ENCODE peak calls at places on chromosomes 11 and 22, in seven cellular contexts. K, C, X, Q, W, N and D are unnamed samples.
A peak's percentile ranks its signal among the peaks of the same experiment; 100 is the strongest.

GRCh38 chr22:27349456-27349855 is 452.1 kb downstream of the MN1 start:
- DNase-seq in K (no peak), C (no peak), X (no peak), Q (no peak), W (no peak), N (no peak), D (no peak)

GRCh38 chr11:28963189-28963588 is 855.0 kb downstream of the METTL15 start:
- DNase-seq in K (peak; percentile 37), C (no peak), X (peak; percentile 78), Q (no peak), W (no peak), N (peak; percentile 20), D (no peak)

GRCh38 chr22:29977107-29977506 is 94.1 kb downstream of the MTMR3 start:
- DNase-seq in K (no peak), C (no peak), X (no peak), Q (no peak), W (no peak), N (no peak), D (no peak)

GRCh38 chr11:5618807-5619206 is 6.0 kb upstream of the TRIM34 start:
- DNase-seq in K (peak; percentile 88), C (no peak), X (peak; percentile 67), Q (no peak), W (no peak), N (peak; percentile 53), D (no peak)

GRCh38 chr22:31937328-31937727 is 7.0 kb upstream of the YWHAH start:
- DNase-seq in K (no peak), C (no peak), X (no peak), Q (no peak), W (no peak), N (no peak), D (no peak)

GRCh38 chr11:1744879-1745700 is 5.3 kb downstream of the IFITM10 start:
- DNase-seq in K (no peak), C (no peak), X (no peak), Q (no peak), W (no peak), N (no peak), D (no peak)

GRCh38 chr11:76803811-76804600 is 20.9 kb downstream of the TSKU start:
- DNase-seq in K (no peak), C (no peak), X (no peak), Q (no peak), W (no peak), N (peak; percentile 63), D (peak; percentile 57)

GRCh38 chr11:14587203-14587602 is 56.4 kb upstream of the PDE3B start:
- DNase-seq in K (no peak), C (no peak), X (no peak), Q (no peak), W (no peak), N (no peak), D (no peak)

GRCh38 chr11:123020968-123021367 is 39.3 kb upstream of the BSX start:
- DNase-seq in K (peak; percentile 80), C (peak; percentile 69), X (peak; percentile 20), Q (peak; percentile 73), W (peak; percentile 84), N (peak; percentile 57), D (peak; percentile 32)

GRCh38 chr11:65412271-65413076 is 10.1 kb upstream of the NEAT1 start:
- DNase-seq in K (no peak), C (no peak), X (no peak), Q (no peak), W (no peak), N (no peak), D (no peak)

GRCh38 chr11:27041141-27041869 is 690 bp downstream of the BBOX1 start:
- DNase-seq in K (no peak), C (no peak), X (no peak), Q (peak; percentile 56), W (peak; percentile 31), N (no peak), D (no peak)

GRCh38 chr22:49973018-49973965 is 12.7 kb downstream of the PIM3 start:
- DNase-seq in K (no peak), C (peak; percentile 3), X (no peak), Q (no peak), W (no peak), N (no peak), D (no peak)

GRCh38 chr11:9982127-9982795 is 311.8 kb downstream of the SBF2 start:
- DNase-seq in K (peak; percentile 54), C (no peak), X (peak; percentile 74), Q (no peak), W (no peak), N (no peak), D (no peak)

GRCh38 chr11:34534826-34535225 is 21.2 kb upstream of the ELF5 start:
- DNase-seq in K (no peak), C (no peak), X (no peak), Q (no peak), W (no peak), N (no peak), D (no peak)

GRCh38 chr11:18617688-18618340 is 16.3 kb downstream of the SPTY2D1 start:
- DNase-seq in K (no peak), C (peak; percentile 15), X (no peak), Q (no peak), W (no peak), N (peak; percentile 58), D (peak; percentile 77)

GRCh38 chr11:76646882-76647534 is 23.5 kb downstream of the LRRC32 start:
- DNase-seq in K (no peak), C (no peak), X (no peak), Q (no peak), W (no peak), N (no peak), D (no peak)

GRCh38 chr11:100942016-100942415 is 187.6 kb downstream of the PGR start:
- DNase-seq in K (peak; percentile 22), C (no peak), X (no peak), Q (no peak), W (peak; percentile 91), N (peak; percentile 64), D (no peak)

GRCh38 chr11:79055866-79056632 is 384.8 kb downstream of the TENM4 start:
- DNase-seq in K (no peak), C (peak; percentile 46), X (no peak), Q (no peak), W (no peak), N (peak; percentile 80), D (no peak)

GRCh38 chr22:44668886-44669724 is 32.9 kb upstream of the PRR5 start:
- DNase-seq in K (no peak), C (no peak), X (no peak), Q (no peak), W (no peak), N (no peak), D (no peak)
- TF ChIP-seq EZH2 in K (no peak), C (no peak), X (peak; percentile 68), Q (no peak), W (no peak), N (peak; percentile 58), D (no peak)

DNA sequence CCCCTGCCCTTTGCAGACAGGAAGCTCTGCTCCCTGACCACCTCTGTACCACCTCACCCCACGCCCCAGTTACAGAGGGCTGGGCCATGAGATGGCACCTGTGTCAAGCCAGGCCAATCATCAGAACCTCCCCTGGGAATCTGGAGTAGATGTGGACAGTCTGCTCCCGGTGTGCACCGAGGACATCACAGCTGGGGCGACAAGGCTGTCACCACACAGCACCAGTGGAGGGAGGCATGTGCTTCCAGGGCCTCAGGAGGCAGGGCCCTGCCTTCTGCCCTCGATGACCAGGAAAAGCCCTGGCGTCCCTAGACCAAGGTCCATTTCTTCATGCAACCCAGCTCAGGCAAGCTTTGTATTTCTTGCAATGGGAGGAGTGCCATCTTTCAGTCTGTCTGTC is 309.5 kb downstream of the CTTN start:
- DNase-seq in K (no peak), C (no peak), X (no peak), Q (no peak), W (no peak), N (no peak), D (no peak)
- H3K4me1 ChIP-seq in K (no peaks in the 10 kb centered on the region), C (no peaks in the 10 kb centered on the region), X (no peaks in the 10 kb centered on the region), Q (peaks cover 15% of the 10 kb centered on the region), W (no peaks in the 10 kb centered on the region), N (no peaks in the 10 kb centered on the region), D (no peaks in the 10 kb centered on the region)

GRCh38 chr11:7544021-7544420 is 30.2 kb downstream of the PPFIBP2 start:
- DNase-seq in K (no peak), C (no peak), X (no peak), Q (no peak), W (no peak), N (no peak), D (no peak)
- TF ChIP-seq EZH2 in K (no peak), C (no peak), X (no peak), Q (no peak), W (no peak), N (no peak), D (no peak)

GRCh38 chr22:42367980-42368378 is 64.2 kb downstream of the NFAM1 start:
- DNase-seq in K (peak; percentile 4), C (no peak), X (no peak), Q (no peak), W (no peak), N (no peak), D (no peak)
- H3K4me1 ChIP-seq in K (peaks cover 11% of the 10 kb centered on the region), C (no peaks in the 10 kb centered on the region), X (peaks cover 21% of the 10 kb centered on the region), Q (peaks cover 51% of the 10 kb centered on the region), W (peaks cover 46% of the 10 kb centered on the region), N (peaks cover 7% of the 10 kb centered on the region), D (peaks cover 15% of the 10 kb centered on the region)

GRCh38 chr11:132056689-132057088 is 686.3 kb downstream of the NTM start:
- DNase-seq in K (no peak), C (no peak), X (no peak), Q (no peak), W (peak; percentile 93), N (peak; percentile 86), D (peak; percentile 7)
- TF ChIP-seq EZH2 in K (no peak), C (no peak), X (no peak), Q (no peak), W (no peak), N (no peak), D (no peak)

GRCh38 chr11:48024635-48025071 is 44.3 kb downstream of the PTPRJ start:
- DNase-seq in K (no peak), C (no peak), X (no peak), Q (no peak), W (peak; percentile 75), N (no peak), D (no peak)

GRCh38 chr11:48028909-48029685 is 48.7 kb downstream of the PTPRJ start:
- DNase-seq in K (no peak), C (no peak), X (no peak), Q (no peak), W (no peak), N (peak; percentile 30), D (no peak)

GRCh38 chr11:48022445-48022844 is 42.1 kb downstream of the PTPRJ start:
- DNase-seq in K (no peak), C (no peak), X (no peak), Q (no peak), W (no peak), N (no peak), D (no peak)

GRCh38 chr11:48025293-48025982 is 45.1 kb downstream of the PTPRJ start:
- DNase-seq in K (no peak), C (no peak), X (no peak), Q (peak; percentile 33), W (no peak), N (no peak), D (no peak)

GRCh38 chr11:48025983-48026340 is 45.6 kb downstream of the PTPRJ start:
- DNase-seq in K (no peak), C (no peak), X (no peak), Q (no peak), W (no peak), N (no peak), D (no peak)
- H3K4me1 ChIP-seq in K (peaks cover 7% of the 10 kb centered on the region), C (no peaks in the 10 kb centered on the region), X (no peaks in the 10 kb centered on the region), Q (peaks cover 21% of the 10 kb centered on the region), W (peaks cover 28% of the 10 kb centered on the region), N (no peaks in the 10 kb centered on the region), D (no peaks in the 10 kb centered on the region)